ENCODE peak calls at places on chromosomes 4 and X, in four cellular contexts. F is CD8-positive, alpha-beta T cell; R is IMR-90; H is fibroblast of lung. D is an unnamed sample.

GRCh38 chrX:13029831-13030771 is 14.3 kb downstream of the FAM9C start:
- DNase-seq in R (no peak), H (peak), F (peak), D (no peak)

GRCh38 chr4:158193171-158193749 is 17.0 kb upstream of the TMEM144 start:
- DNase-seq in H (peak), R (peak), F (no peak), D (no peak)

GRCh38 chr4:27005512-27006246 is 145.0 kb downstream of the STIM2 start:
- DNase-seq in R (peak), F (no peak), H (peak), D (no peak)

GRCh38 chr4:89039735-89040338 is 17.1 kb downstream of the FAM13A start:
- DNase-seq in F (no peak), H (no peak), R (peak), D (no peak)

GRCh38 chr4:85200106-85200505 is 233.6 kb upstream of the WDFY3 start:
- DNase-seq in R (no peak), F (no peak), H (peak), D (no peak)

GRCh38 chr4:54065282-54066087 is 1.1 kb upstream of the CHIC2 start:
- DNase-seq in R (no peak), F (no peak), H (peak), D (no peak)

GRCh38 chr4:129929984-129930383 is 834.0 kb downstream of the C4orf33 start:
- DNase-seq in H (no peak), R (no peak), F (no peak), D (no peak)

GRCh38 chrX:150258463-150259430 is 104.4 kb upstream of the MAMLD1 start:
- DNase-seq in R (peak), F (peak), H (peak), D (no peak)

GRCh38 chr4:41670530-41670929 is 78.0 kb downstream of the PHOX2B start:
- DNase-seq in R (no peak), F (no peak), H (no peak), D (no peak)

DNA sequence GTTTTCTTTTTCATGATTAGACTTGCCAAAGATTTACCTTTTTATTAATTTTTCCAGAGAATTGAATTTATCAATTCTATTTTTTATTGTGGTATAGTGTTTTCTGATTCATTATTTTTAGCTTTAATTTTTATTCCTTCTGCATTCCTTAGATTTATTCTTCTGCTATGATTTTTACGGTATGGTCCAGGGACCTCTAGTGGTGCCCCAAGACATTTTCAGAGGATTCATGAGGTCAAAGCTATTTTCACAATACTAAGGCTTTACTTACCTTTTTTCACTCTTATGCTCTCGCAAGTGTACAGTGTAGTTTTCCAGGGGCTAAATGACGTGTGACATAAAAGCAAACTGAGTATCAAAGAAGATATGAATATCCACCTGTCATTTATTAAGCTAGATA is 8.0 kb downstream of the RADX start:
- DNase-seq in R (peak), H (peak), F (no peak), D (no peak)
- TF ChIP-seq CTCF in R (peak), H (peak), F (peak), D (no peak)

DNA sequence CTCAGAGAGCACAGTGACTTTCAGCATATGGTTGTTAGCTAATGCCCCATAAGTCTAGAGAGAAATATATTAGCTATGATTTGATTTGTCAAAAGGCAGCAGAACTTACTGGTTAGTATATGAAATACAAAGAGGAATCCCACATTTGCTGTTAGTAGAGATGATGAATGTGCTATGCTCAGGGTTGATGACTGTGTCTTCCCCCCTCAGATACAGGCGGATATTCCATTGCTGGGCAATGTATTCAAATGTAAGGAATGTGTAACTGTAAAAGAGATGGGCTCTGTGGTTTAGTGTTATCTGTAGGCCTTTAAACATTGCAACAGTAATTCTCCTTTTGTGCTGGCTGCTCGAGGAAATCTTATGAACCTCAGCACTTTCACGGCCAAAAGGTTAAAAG is 528.9 kb upstream of the ARX start:
- DNase-seq in H (peak), R (peak), F (no peak), D (no peak)
- H3K27ac ChIP-seq in H (no peak), R (no peak), F (no peak), D (no peak)

GRCh38 chrX:71111851-71112468 is 583 bp upstream of the IL2RG start:
- DNase-seq in R (no peak), H (no peak), F (no peak), D (peak)
- TF ChIP-seq CTCF in R (no peak), H (no peak), F (no peak), D (no peak)

GRCh38 chr4:165088366-165088765 is 24.3 kb downstream of the TMEM192 start:
- DNase-seq in R (no peak), F (no peak), H (no peak), D (no peak)
- H3K27ac ChIP-seq in R (no peak), F (no peak), H (no peak), D (no peak)

GRCh38 chr4:61923179-61923578 is 723.1 kb downstream of the ADGRL3 start:
- DNase-seq in H (peak), F (no peak), R (no peak), D (no peak)

GRCh38 chr4:61922766-61923165 is 722.6 kb downstream of the ADGRL3 start:
- DNase-seq in H (no peak), F (no peak), R (no peak), D (no peak)

GRCh38 chr4:61918507-61919462 is 718.7 kb downstream of the ADGRL3 start:
- DNase-seq in F (no peak), H (no peak), R (no peak), D (no peak)

GRCh38 chr4:61921890-61922289 is 721.8 kb downstream of the ADGRL3 start:
- DNase-seq in H (no peak), F (no peak), R (no peak), D (no peak)

GRCh38 chr4:61924131-61924530 is 724.0 kb downstream of the ADGRL3 start:
- DNase-seq in R (no peak), F (no peak), H (no peak), D (no peak)
- TF ChIP-seq CTCF in R (no peak), F (no peak), H (no peak), D (no peak)

GRCh38 chr4:4836044-4836443 is 23.4 kb upstream of the MSX1 start:
- DNase-seq in R (no peak), H (no peak), F (no peak), D (no peak)

GRCh38 chr4:4839471-4839810 is 20.0 kb upstream of the MSX1 start:
- DNase-seq in H (no peak), R (no peak), F (no peak), D (no peak)

GRCh38 chr4:4837921-4838601 is 21.4 kb upstream of the MSX1 start:
- DNase-seq in R (peak), F (no peak), H (peak), D (no peak)

GRCh38 chr4:4838602-4839470 is 20.6 kb upstream of the MSX1 start:
- DNase-seq in F (no peak), R (no peak), H (peak), D (no peak)

GRCh38 chr4:4837316-4837715 is 22.1 kb upstream of the MSX1 start:
- DNase-seq in F (no peak), H (peak), R (no peak), D (no peak)
- H3K27ac ChIP-seq in F (no peak), H (no peak), R (no peak), D (no peak)

GRCh38 chr4:161256716-161257115 is 907.1 kb downstream of the FSTL5 start:
- DNase-seq in R (no peak), F (no peak), H (peak), D (no peak)
- TF ChIP-seq CTCF in R (peak), F (no peak), H (peak), D (no peak)

GRCh38 chr4:72896515-72896914 is 173.0 kb downstream of the COX18 start:
- DNase-seq in R (peak), F (no peak), H (peak), D (no peak)

GRCh38 chr4:72893354-72894066 is 176.0 kb downstream of the COX18 start:
- DNase-seq in R (no peak), H (no peak), F (no peak), D (no peak)

GRCh38 chr4:72899621-72900020 is 169.9 kb downstream of the COX18 start:
- DNase-seq in F (no peak), R (no peak), H (no peak), D (no peak)

GRCh38 chr4:72899214-72899613 is 170.3 kb downstream of the COX18 start:
- DNase-seq in F (no peak), R (no peak), H (peak), D (no peak)

GRCh38 chr4:72895408-72895807 is 174.1 kb downstream of the COX18 start:
- DNase-seq in H (no peak), R (no peak), F (no peak), D (no peak)
- H3K27ac ChIP-seq in H (no peak), R (no peak), F (no peak), D (no peak)